ENCODE peak calls at places on chromosomes 6 and 20, in nine cellular contexts. One of them, this sample, is unnamed.

GRCh38 chr20:10777713-10778112 is 103.9 kb upstream of the JAG1 start:
- DNase-seq in naive thymus-derived CD4-positive, alpha-beta T cell: no peak
- DNase-seq in aorta: no peak
- DNase-seq in HepG2: no peak
- DNase-seq in adrenal gland: no peak
- DNase-seq in thoracic aorta: no peak
- DNase-seq in tibial nerve: no peak
- DNase-seq in stomach: no peak
- DNase-seq in neural progenitor cell: no peak
- DNase-seq in this sample: no peak

GRCh38 chr20:43824699-43825402 is 89.8 kb upstream of the TOX2 start:
- DNase-seq in naive thymus-derived CD4-positive, alpha-beta T cell: no peak
- DNase-seq in aorta: no peak
- DNase-seq in HepG2: peak; percentile 28
- DNase-seq in adrenal gland: no peak
- DNase-seq in thoracic aorta: no peak
- DNase-seq in tibial nerve: no peak
- DNase-seq in stomach: no peak
- DNase-seq in neural progenitor cell: peak; percentile 82
- DNase-seq in this sample: no peak

GRCh38 chr20:37571033-37571432 is 43.4 kb upstream of the BLCAP start:
- DNase-seq in naive thymus-derived CD4-positive, alpha-beta T cell: no peak
- DNase-seq in aorta: no peak
- DNase-seq in HepG2: no peak
- DNase-seq in adrenal gland: no peak
- DNase-seq in thoracic aorta: no peak
- DNase-seq in tibial nerve: no peak
- DNase-seq in stomach: peak; percentile 5
- DNase-seq in neural progenitor cell: no peak
- DNase-seq in this sample: no peak

GRCh38 chr20:8153281-8153908 is 21.3 kb downstream of the PLCB1 start:
- DNase-seq in naive thymus-derived CD4-positive, alpha-beta T cell: peak; percentile 32
- DNase-seq in aorta: no peak
- DNase-seq in HepG2: no peak
- DNase-seq in adrenal gland: no peak
- DNase-seq in thoracic aorta: no peak
- DNase-seq in tibial nerve: no peak
- DNase-seq in stomach: no peak
- DNase-seq in neural progenitor cell: no peak
- DNase-seq in this sample: no peak

GRCh38 chr6:139295906-139296305 is 4.1 kb upstream of the TXLNB start:
- DNase-seq in naive thymus-derived CD4-positive, alpha-beta T cell: no peak
- DNase-seq in aorta: no peak
- DNase-seq in HepG2: no peak
- DNase-seq in adrenal gland: no peak
- DNase-seq in thoracic aorta: no peak
- DNase-seq in tibial nerve: no peak
- DNase-seq in stomach: no peak
- DNase-seq in neural progenitor cell: no peak
- DNase-seq in this sample: no peak

GRCh38 chr6:147930743-147931142 is 411.9 kb upstream of the SASH1 start:
- DNase-seq in naive thymus-derived CD4-positive, alpha-beta T cell: no peak
- DNase-seq in aorta: no peak
- DNase-seq in HepG2: no peak
- DNase-seq in adrenal gland: no peak
- DNase-seq in thoracic aorta: no peak
- DNase-seq in tibial nerve: no peak
- DNase-seq in stomach: no peak
- DNase-seq in neural progenitor cell: no peak
- DNase-seq in this sample: no peak

GRCh38 chr6:134676307-134677281 is 273.3 kb downstream of the ALDH8A1 start:
- DNase-seq in naive thymus-derived CD4-positive, alpha-beta T cell: no peak
- DNase-seq in aorta: no peak
- DNase-seq in HepG2: no peak
- DNase-seq in adrenal gland: no peak
- DNase-seq in thoracic aorta: no peak
- DNase-seq in tibial nerve: no peak
- DNase-seq in stomach: peak; percentile 49
- DNase-seq in neural progenitor cell: no peak
- DNase-seq in this sample: no peak

GRCh38 chr20:20568604-20569205 is 143.7 kb downstream of the RALGAPA2 start:
- DNase-seq in naive thymus-derived CD4-positive, alpha-beta T cell: peak; percentile 1
- DNase-seq in aorta: no peak
- DNase-seq in HepG2: peak; percentile 58
- DNase-seq in adrenal gland: peak; percentile 16
- DNase-seq in thoracic aorta: no peak
- DNase-seq in tibial nerve: no peak
- DNase-seq in stomach: no peak
- DNase-seq in neural progenitor cell: peak; percentile 60
- DNase-seq in this sample: no peak

GRCh38 chr20:45924391-45925261 is 9.9 kb upstream of the PCIF1 start:
- DNase-seq in naive thymus-derived CD4-positive, alpha-beta T cell: no peak
- DNase-seq in aorta: no peak
- DNase-seq in HepG2: peak; percentile 66
- DNase-seq in adrenal gland: peak; percentile 79
- DNase-seq in thoracic aorta: no peak
- DNase-seq in tibial nerve: peak; percentile 63
- DNase-seq in stomach: no peak
- DNase-seq in neural progenitor cell: no peak
- DNase-seq in this sample: no peak

GRCh38 chr20:47453167-47453782 is 48.4 kb upstream of the NCOA3 start:
- DNase-seq in naive thymus-derived CD4-positive, alpha-beta T cell: no peak
- DNase-seq in aorta: no peak
- DNase-seq in HepG2: peak; percentile 85
- DNase-seq in adrenal gland: no peak
- DNase-seq in thoracic aorta: no peak
- DNase-seq in tibial nerve: no peak
- DNase-seq in stomach: no peak
- DNase-seq in neural progenitor cell: no peak
- DNase-seq in this sample: no peak

GRCh38 chr20:25254986-25255680 is 7.2 kb downstream of the PYGB start:
- DNase-seq in naive thymus-derived CD4-positive, alpha-beta T cell: peak; percentile 42
- DNase-seq in aorta: peak; percentile 77
- DNase-seq in HepG2: no peak
- DNase-seq in adrenal gland: peak; percentile 85
- DNase-seq in thoracic aorta: no peak
- DNase-seq in tibial nerve: no peak
- DNase-seq in stomach: peak; percentile 86
- DNase-seq in neural progenitor cell: no peak
- DNase-seq in this sample: peak; percentile 72

GRCh38 chr20:23153696-23154341 is 67.7 kb upstream of the CD93 start:
- DNase-seq in naive thymus-derived CD4-positive, alpha-beta T cell: no peak
- DNase-seq in aorta: no peak
- DNase-seq in HepG2: no peak
- DNase-seq in adrenal gland: no peak
- DNase-seq in thoracic aorta: no peak
- DNase-seq in tibial nerve: no peak
- DNase-seq in stomach: no peak
- DNase-seq in neural progenitor cell: no peak
- DNase-seq in this sample: no peak

GRCh38 chr6:94389218-94389617 is 969.9 kb upstream of the EPHA7 start:
- DNase-seq in naive thymus-derived CD4-positive, alpha-beta T cell: no peak
- DNase-seq in aorta: no peak
- DNase-seq in HepG2: no peak
- DNase-seq in adrenal gland: no peak
- DNase-seq in thoracic aorta: no peak
- DNase-seq in tibial nerve: no peak
- DNase-seq in stomach: no peak
- DNase-seq in neural progenitor cell: no peak
- DNase-seq in this sample: no peak

DNA sequence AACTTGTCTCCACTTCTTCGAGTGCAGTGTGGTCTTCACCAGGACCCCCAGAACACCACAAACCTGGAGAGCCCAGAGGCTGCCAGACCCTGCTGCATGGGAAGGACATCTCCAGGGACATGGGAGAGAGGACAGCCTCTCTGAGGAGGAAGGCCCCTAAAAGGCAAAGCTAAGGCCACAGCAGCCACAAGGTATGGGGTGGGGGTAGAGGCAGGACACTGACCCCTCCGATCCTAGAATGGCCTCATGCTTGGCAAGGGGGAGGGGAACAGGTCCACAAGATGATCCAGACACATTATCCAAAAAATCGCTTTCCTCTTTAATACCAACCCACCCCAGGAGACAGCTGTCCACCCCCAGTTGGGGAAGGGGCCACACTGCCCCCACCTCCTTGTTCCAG is 1.9 kb downstream of the B3GALT4 start:
- DNase-seq in naive thymus-derived CD4-positive, alpha-beta T cell: no peak
- DNase-seq in aorta: no peak
- DNase-seq in HepG2: no peak
- DNase-seq in adrenal gland: no peak
- DNase-seq in thoracic aorta: no peak
- DNase-seq in tibial nerve: no peak
- DNase-seq in stomach: no peak
- DNase-seq in neural progenitor cell: no peak
- DNase-seq in this sample: no peak
- H3K36me3 ChIP-seq in naive thymus-derived CD4-positive, alpha-beta T cell: peaks cover 5% of the 10 kb centered on the region
- H3K36me3 ChIP-seq in aorta: no peaks in the 10 kb centered on the region
- H3K36me3 ChIP-seq in HepG2: peaks cover 65% of the 10 kb centered on the region
- H3K36me3 ChIP-seq in adrenal gland: no peaks in the 10 kb centered on the region
- H3K36me3 ChIP-seq in thoracic aorta: peaks cover 10% of the 10 kb centered on the region
- H3K36me3 ChIP-seq in tibial nerve: peaks cover 3% of the 10 kb centered on the region
- H3K36me3 ChIP-seq in stomach: peaks cover 49% of the 10 kb centered on the region
- H3K36me3 ChIP-seq in neural progenitor cell: no peaks in the 10 kb centered on the region
- H3K36me3 ChIP-seq in this sample: peaks cover 40% of the 10 kb centered on the region

GRCh38 chr20:57403216-57403615 is 12.0 kb downstream of the RBM38 start:
- DNase-seq in naive thymus-derived CD4-positive, alpha-beta T cell: peak; percentile 39
- DNase-seq in aorta: peak; percentile 57
- DNase-seq in HepG2: no peak
- DNase-seq in adrenal gland: no peak
- DNase-seq in thoracic aorta: no peak
- DNase-seq in tibial nerve: no peak
- DNase-seq in stomach: no peak
- DNase-seq in neural progenitor cell: no peak
- DNase-seq in this sample: no peak
- H3K36me3 ChIP-seq in naive thymus-derived CD4-positive, alpha-beta T cell: peaks cover 24% of the 10 kb centered on the region
- H3K36me3 ChIP-seq in aorta: no peaks in the 10 kb centered on the region
- H3K36me3 ChIP-seq in HepG2: peaks cover 76% of the 10 kb centered on the region
- H3K36me3 ChIP-seq in adrenal gland: no peaks in the 10 kb centered on the region
- H3K36me3 ChIP-seq in thoracic aorta: peaks cover 51% of the 10 kb centered on the region
- H3K36me3 ChIP-seq in tibial nerve: no peaks in the 10 kb centered on the region
- H3K36me3 ChIP-seq in stomach: peaks cover 26% of the 10 kb centered on the region
- H3K36me3 ChIP-seq in neural progenitor cell: no peaks in the 10 kb centered on the region
- H3K36me3 ChIP-seq in this sample: peaks cover 3% of the 10 kb centered on the region

DNA sequence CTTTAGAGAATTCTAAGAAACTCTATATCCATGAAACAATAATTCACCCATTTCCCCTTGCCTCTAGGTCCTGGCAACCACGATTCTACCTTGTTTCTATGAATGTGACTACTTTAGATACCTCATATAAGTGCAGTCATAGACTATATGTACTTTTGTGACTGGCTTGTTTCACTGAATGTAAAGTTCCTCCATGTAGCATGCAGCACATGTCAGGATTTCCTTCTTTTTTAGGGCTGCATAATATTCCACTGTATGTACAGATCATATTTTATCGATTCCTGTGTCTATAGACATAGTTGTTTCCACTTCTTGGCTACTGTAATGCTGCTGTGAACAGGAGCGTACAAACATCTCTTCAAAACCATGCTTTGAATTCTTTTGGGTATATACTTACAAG is 11.7 kb downstream of the EEF1E1 start:
- DNase-seq in naive thymus-derived CD4-positive, alpha-beta T cell: no peak
- DNase-seq in aorta: no peak
- DNase-seq in HepG2: no peak
- DNase-seq in adrenal gland: no peak
- DNase-seq in thoracic aorta: no peak
- DNase-seq in tibial nerve: no peak
- DNase-seq in stomach: no peak
- DNase-seq in neural progenitor cell: no peak
- DNase-seq in this sample: no peak
- H3K36me3 ChIP-seq in naive thymus-derived CD4-positive, alpha-beta T cell: peaks cover 3% of the 10 kb centered on the region
- H3K36me3 ChIP-seq in aorta: peaks cover under 1% of the 10 kb centered on the region
- H3K36me3 ChIP-seq in HepG2: peaks cover 79% of the 10 kb centered on the region
- H3K36me3 ChIP-seq in adrenal gland: no peaks in the 10 kb centered on the region
- H3K36me3 ChIP-seq in thoracic aorta: peaks cover 8% of the 10 kb centered on the region
- H3K36me3 ChIP-seq in tibial nerve: no peaks in the 10 kb centered on the region
- H3K36me3 ChIP-seq in stomach: peaks cover 29% of the 10 kb centered on the region
- H3K36me3 ChIP-seq in neural progenitor cell: peaks cover 57% of the 10 kb centered on the region
- H3K36me3 ChIP-seq in this sample: peaks cover 19% of the 10 kb centered on the region

GRCh38 chr6:36685198-36685919 is 6.8 kb downstream of the CDKN1A start:
- DNase-seq in naive thymus-derived CD4-positive, alpha-beta T cell: no peak
- DNase-seq in aorta: no peak
- DNase-seq in HepG2: no peak
- DNase-seq in adrenal gland: no peak
- DNase-seq in thoracic aorta: no peak
- DNase-seq in tibial nerve: no peak
- DNase-seq in stomach: no peak
- DNase-seq in neural progenitor cell: no peak
- DNase-seq in this sample: no peak

GRCh38 chr6:36684447-36684812 is 5.9 kb downstream of the CDKN1A start:
- DNase-seq in naive thymus-derived CD4-positive, alpha-beta T cell: no peak
- DNase-seq in aorta: no peak
- DNase-seq in HepG2: no peak
- DNase-seq in adrenal gland: no peak
- DNase-seq in thoracic aorta: no peak
- DNase-seq in tibial nerve: no peak
- DNase-seq in stomach: no peak
- DNase-seq in neural progenitor cell: no peak
- DNase-seq in this sample: no peak

GRCh38 chr6:36683656-36684446 is 5.3 kb downstream of the CDKN1A start:
- DNase-seq in naive thymus-derived CD4-positive, alpha-beta T cell: no peak
- DNase-seq in aorta: no peak
- DNase-seq in HepG2: peak; percentile 83
- DNase-seq in adrenal gland: no peak
- DNase-seq in thoracic aorta: no peak
- DNase-seq in tibial nerve: no peak
- DNase-seq in stomach: no peak
- DNase-seq in neural progenitor cell: no peak
- DNase-seq in this sample: no peak

GRCh38 chr6:36683145-36683655 is 4.7 kb downstream of the CDKN1A start:
- DNase-seq in naive thymus-derived CD4-positive, alpha-beta T cell: no peak
- DNase-seq in aorta: no peak
- DNase-seq in HepG2: no peak
- DNase-seq in adrenal gland: no peak
- DNase-seq in thoracic aorta: no peak
- DNase-seq in tibial nerve: no peak
- DNase-seq in stomach: peak; percentile 45
- DNase-seq in neural progenitor cell: no peak
- DNase-seq in this sample: no peak

DNA sequence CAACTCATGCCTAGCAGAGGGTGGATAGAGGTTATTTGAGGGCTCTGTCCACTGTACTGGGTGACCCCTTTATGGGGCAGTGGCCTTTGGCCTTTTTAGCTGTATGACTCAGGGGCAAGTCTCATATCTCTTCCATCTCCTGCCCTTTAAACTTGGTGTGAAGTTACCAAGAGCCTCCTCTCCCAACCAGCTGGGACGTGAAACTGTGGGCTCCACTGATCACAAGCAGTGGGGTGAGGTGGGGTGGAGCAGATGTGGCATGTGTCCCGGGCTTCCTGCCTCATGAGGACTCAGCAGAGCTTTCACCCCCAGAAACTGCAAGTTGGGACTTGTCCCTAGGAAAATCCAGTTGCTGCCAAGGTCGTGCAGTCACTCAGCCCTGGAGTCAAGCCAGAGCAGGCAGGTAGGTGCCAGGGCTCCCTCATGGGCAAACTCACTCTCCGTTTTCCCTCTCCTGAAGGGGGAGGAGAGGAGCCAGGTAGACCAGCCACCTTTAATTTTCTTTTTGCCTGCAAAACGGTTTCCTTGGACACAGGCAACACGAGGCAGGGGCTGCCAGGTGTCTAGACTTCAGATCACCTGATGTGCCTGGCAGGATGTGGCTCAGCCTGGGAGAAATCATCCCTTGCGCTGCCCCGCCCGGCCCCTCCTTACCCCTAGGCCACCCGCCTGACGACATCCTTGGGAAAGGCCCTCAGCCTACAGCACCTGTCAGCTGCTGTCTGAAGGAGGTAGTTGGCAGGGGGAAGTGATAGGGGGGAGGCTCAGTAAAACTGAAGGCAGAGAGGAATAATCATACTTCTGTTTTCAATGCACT is 4.0 kb downstream of the CDKN1A start:
- DNase-seq in naive thymus-derived CD4-positive, alpha-beta T cell: peak; percentile 56
- DNase-seq in aorta: no peak
- DNase-seq in HepG2: peak; percentile 59
- DNase-seq in adrenal gland: peak; percentile 87
- DNase-seq in thoracic aorta: no peak
- DNase-seq in tibial nerve: no peak
- DNase-seq in stomach: peak; percentile 89
- DNase-seq in neural progenitor cell: no peak
- DNase-seq in this sample: peak; percentile 62
- H3K36me3 ChIP-seq in naive thymus-derived CD4-positive, alpha-beta T cell: no peaks in the 10 kb centered on the region
- H3K36me3 ChIP-seq in aorta: peaks cover 3% of the 10 kb centered on the region
- H3K36me3 ChIP-seq in HepG2: peaks cover 49% of the 10 kb centered on the region
- H3K36me3 ChIP-seq in adrenal gland: no peaks in the 10 kb centered on the region
- H3K36me3 ChIP-seq in thoracic aorta: peaks cover 52% of the 10 kb centered on the region
- H3K36me3 ChIP-seq in tibial nerve: peaks cover 2% of the 10 kb centered on the region
- H3K36me3 ChIP-seq in stomach: peaks cover 40% of the 10 kb centered on the region
- H3K36me3 ChIP-seq in neural progenitor cell: no peaks in the 10 kb centered on the region
- H3K36me3 ChIP-seq in this sample: peaks cover 40% of the 10 kb centered on the region

This sample was measured in lung.